ENCODE peak calls at places on chromosomes 11 and 22, in four cellular contexts. G, H, V and Y are unnamed samples.

GRCh38 chr22:33887173-33887572 is 33.1 kb downstream of the LARGE1 start:
- DNase-seq in H (no peak), G (no peak), V (no peak), Y (no peak)

GRCh38 chr11:46766656-46767055 is 47.6 kb downstream of the F2 start:
- DNase-seq in H (no peak), V (no peak), G (no peak), Y (no peak)

GRCh38 chr11:88484873-88485621 is 147.5 kb upstream of the CTSC start:
- DNase-seq in G (peak; percentile 70), H (peak; percentile 50), V (peak; percentile 27), Y (peak; percentile 63)

GRCh38 chr11:112752563-112752962 is 208.7 kb upstream of the NCAM1 start:
- DNase-seq in V (no peak), H (no peak), G (no peak), Y (no peak)

GRCh38 chr11:36056160-36056751 is 112.4 kb downstream of the LDLRAD3 start:
- DNase-seq in H (no peak), G (peak; percentile 47), V (no peak), Y (peak; percentile 63)

GRCh38 chr22:31923166-31923565 is 21.2 kb upstream of the YWHAH start:
- DNase-seq in V (no peak), G (no peak), H (no peak), Y (no peak)

GRCh38 chr11:62400760-62401159 is 18.1 kb upstream of the SCGB1A1 start:
- DNase-seq in V (no peak), G (peak; percentile 27), H (no peak), Y (no peak)

GRCh38 chr22:42670921-42671709 is 21.9 kb upstream of the CYB5R3 start:
- DNase-seq in G (no peak), H (no peak), V (no peak), Y (no peak)

GRCh38 chr11:72721689-72722049 is 30.5 kb downstream of the ARAP1 start:
- DNase-seq in G (no peak), H (no peak), V (no peak), Y (peak; percentile 32)

GRCh38 chr22:46457502-46458488 is 79.6 kb downstream of the CELSR1 start:
- DNase-seq in V (no peak), G (no peak), H (no peak), Y (no peak)
- TF ChIP-seq FOXK2 in V (no peak), G (no peak), H (no peak), Y (no peak)

GRCh38 chr11:73972187-73972586 is 10.5 kb downstream of the UCP2 start:
- DNase-seq in V (no peak), G (no peak), H (no peak), Y (no peak)
- TF ChIP-seq FOXM1 in V (no peak), G (no peak), H (no peak), Y (no peak)

GRCh38 chr11:64607381-64608259 is 16.6 kb downstream of the SLC22A12 start:
- DNase-seq in V (no peak), H (no peak), G (no peak), Y (no peak)
- TF ChIP-seq FOXK2 in V (no peak), H (no peak), G (no peak), Y (no peak)

DNA sequence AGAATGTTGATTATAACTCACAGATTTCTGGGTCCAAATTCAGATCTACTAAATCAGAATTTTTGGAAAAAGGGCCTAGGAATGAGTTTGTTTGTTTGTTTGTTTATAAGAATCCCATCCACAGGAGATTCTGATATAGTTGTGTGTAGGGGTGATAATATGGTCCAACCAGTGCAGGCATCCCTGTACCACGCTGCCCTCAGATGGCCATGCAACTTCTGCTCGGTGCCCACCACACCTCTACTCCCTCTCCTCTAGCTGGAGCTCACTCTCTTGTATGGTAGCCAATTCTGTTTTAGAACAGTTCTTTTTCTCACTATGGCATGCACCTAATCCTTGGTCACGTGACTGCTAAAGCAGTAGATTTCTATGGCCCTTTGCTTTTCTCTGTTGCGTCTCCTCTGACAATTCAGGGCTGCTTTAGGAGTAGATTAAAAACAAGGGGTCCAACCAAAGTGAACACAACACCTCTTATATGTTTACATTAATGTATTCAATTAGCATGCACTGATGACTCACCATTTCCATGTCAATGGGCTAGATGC is 103.3 kb upstream of the KCNA4 start:
- DNase-seq in G (no peak), H (no peak), V (no peak), Y (no peak)
- TF ChIP-seq FOXM1 in G (no peak), H (no peak), V (no peak), Y (no peak)

GRCh38 chr11:104159356-104159755 is 4.6 kb downstream of the PDGFD start:
- DNase-seq in H (no peak), G (no peak), V (no peak), Y (no peak)

GRCh38 chr11:104165014-104165413 is 1.1 kb upstream of the PDGFD start:
- DNase-seq in H (no peak), V (no peak), G (no peak), Y (no peak)

GRCh38 chr11:104164028-104164520 is at the start of gene PDGFD:
- DNase-seq in G (no peak), V (no peak), H (peak; percentile 54), Y (peak; percentile 59)

GRCh38 chr11:104161751-104162450 is 2.0 kb downstream of the PDGFD start:
- DNase-seq in G (no peak), H (no peak), V (no peak), Y (no peak)

DNA sequence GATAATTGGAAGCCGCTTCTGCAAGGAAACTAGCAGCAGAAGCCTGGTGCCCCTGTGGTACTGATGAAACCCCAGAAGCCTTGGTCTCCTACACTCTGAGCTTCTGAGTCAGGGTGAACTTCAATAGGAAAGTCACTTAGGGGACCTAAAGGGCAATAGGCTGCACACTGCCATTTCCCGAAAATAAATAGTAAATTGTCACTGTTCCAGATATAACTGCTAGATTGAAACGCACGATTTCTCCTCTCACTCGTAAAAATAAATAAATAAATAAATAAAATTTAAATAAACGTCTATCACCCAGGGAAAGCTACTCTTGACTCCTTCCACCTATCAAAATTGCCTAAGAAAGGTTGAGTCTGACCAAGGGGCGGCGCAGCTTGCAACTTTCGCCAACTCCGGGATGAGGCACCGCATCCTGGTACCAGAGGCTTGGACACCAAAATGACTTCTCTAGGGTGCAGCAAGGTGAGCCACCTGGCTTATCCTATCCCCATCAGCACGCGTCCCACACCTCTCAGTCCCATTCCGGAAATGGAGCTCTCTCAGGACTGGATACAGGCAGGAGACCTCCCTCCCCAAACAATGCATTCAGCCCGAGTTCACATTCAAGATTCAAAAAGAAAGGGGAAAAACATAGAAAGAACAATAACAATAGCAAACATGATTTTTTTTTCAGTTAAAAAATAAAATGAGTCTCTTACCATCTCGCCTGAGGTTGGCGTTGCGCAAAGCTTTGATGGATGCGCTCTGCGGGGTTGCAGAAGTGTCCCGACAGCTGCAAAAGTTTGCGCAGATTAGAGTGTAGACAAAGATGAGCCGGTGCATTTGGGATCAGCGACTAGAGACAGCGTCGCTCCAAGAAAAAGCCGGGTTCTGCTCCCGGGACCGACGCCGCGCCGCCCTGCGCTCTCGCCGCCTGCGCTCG is 583 bp downstream of the PDGFD start:
- DNase-seq in G (no peak), V (no peak), H (no peak), Y (no peak)
- TF ChIP-seq FOXK2 in G (no peak), V (no peak), H (no peak), Y (no peak)

DNA sequence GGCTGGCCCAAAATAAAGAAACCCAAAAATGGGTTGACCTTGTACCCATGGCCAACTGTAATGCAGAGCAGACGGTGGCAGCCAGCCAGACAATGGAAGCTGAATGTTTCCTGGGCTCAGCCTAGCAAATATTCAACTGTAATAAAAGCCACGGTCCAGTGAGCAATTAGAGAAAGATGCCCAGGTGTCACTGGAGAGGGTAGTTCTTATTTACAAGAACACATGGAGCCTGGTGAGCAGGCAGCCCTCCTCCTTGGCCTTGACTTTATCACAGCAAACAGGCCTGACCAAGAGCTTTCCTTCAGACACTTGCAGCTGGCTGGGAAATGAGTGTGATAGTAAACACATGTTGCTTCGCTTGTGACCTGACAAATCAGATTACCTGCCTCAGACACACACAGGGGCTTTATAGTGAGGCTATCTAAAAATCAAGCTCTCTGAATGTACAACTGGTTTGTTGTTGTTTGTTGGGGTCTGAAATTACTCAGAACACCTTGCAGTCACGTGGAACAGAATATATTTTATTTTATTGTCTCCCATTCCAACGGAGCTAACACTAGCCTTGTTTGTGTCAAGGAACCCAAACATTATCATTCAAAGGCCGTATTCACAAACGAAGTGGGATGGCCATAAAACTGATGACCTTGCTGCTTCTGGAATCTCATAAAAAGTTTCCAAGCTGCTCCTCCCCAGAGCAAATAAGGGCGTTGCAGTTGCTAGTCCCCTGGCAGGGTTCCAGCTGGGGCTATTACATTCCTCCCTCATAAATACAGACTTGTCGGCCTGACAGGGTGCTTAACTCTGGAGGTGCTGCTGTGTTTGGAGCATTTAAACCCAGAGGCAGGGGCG is 161.1 kb downstream of the BBOX1 start:
- DNase-seq in H (peak; percentile 96), V (no peak), G (peak; percentile 78), Y (peak; percentile 82)
- TF ChIP-seq FOXM1 in H (no peak), V (no peak), G (peak; percentile 58), Y (no peak)

DNA sequence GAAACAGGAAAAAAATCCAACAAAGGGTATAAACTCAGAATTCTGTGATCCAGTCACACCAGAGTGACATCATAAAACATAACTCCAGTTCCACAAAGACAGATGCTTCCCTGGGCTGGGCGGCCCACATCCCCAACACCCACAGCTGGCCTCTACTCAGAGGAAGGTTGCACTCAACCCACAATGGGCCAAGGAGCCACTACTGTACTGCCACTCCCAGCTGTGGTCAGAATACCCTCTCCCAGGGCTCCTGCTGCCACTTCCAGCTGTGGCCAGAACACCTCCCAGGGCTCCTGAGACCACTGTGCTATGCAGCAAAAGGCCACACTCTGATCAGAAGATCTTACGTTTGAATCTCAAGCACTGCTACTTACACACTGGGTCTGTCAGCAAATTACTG is 18.3 kb downstream of the SMCO4 start:
- DNase-seq in V (no peak), H (no peak), G (no peak), Y (no peak)
- TF ChIP-seq FOXK2 in V (no peak), H (no peak), G (no peak), Y (no peak)